ENCODE peak calls at places on chromosome 9, in seven cellular contexts. N is activated naive CD4-positive, alpha-beta T cell treated with anti-CD3 and anti-CD28 coated beads for 36 hours; K is hippocampal formation; D is thoracic aorta; B is naive B cell; W is hepatocyte; X is HTR-8/SVneo. O is an unnamed sample.

GRCh38 chr9:138123086-138123485 is 245.5 kb downstream of the CACNA1B start:
- DNase-seq in N (no peak), K (no peak), D (no peak), B (no peak), W (no peak), X (no peak), O (no peak)

GRCh38 chr9:114723926-114724325 is 41.9 kb upstream of the TEX48 start:
- DNase-seq in N (no peak), K (no peak), D (no peak), B (no peak), W (no peak), X (no peak), O (no peak)

GRCh38 chr9:116280529-116280928 is 126.9 kb downstream of the PAPPA start:
- DNase-seq in N (no peak), K (no peak), D (no peak), B (no peak), W (no peak), X (no peak), O (peak)

GRCh38 chr9:20315672-20316071 is 306.6 kb downstream of the MLLT3 start:
- DNase-seq in N (peak), K (no peak), D (no peak), B (no peak), W (peak), X (peak), O (peak)

GRCh38 chr9:73667749-73668148 is 516.1 kb downstream of the ANXA1 start:
- DNase-seq in N (no peak), K (no peak), D (no peak), B (no peak), W (no peak), X (no peak), O (no peak)

GRCh38 chr9:114619205-114619758 is 8.2 kb downstream of the TMEM268 start:
- DNase-seq in N (no peak), K (no peak), D (no peak), B (peak), W (no peak), X (no peak), O (no peak)

GRCh38 chr9:86703346-86703745 is 244.0 kb downstream of the GAS1 start:
- DNase-seq in N (no peak), K (no peak), D (no peak), B (no peak), W (no peak), X (no peak), O (no peak)

GRCh38 chr9:129263836-129264235 is 85.8 kb upstream of the IER5L start:
- DNase-seq in N (no peak), K (no peak), D (no peak), B (no peak), W (no peak), X (no peak), O (no peak)

GRCh38 chr9:4126996-4127395 is 172.9 kb downstream of the GLIS3 start:
- DNase-seq in N (no peak), K (no peak), D (no peak), B (no peak), W (no peak), X (no peak), O (no peak)

GRCh38 chr9:10050016-10050415 is 562.8 kb downstream of the PTPRD start:
- DNase-seq in N (no peak), K (no peak), D (no peak), B (no peak), W (no peak), X (no peak), O (no peak)

GRCh38 chr9:68876265-68876664 is 137.6 kb downstream of the PRKACG start:
- DNase-seq in N (no peak), K (no peak), D (no peak), B (no peak), W (no peak), X (no peak), O (no peak)

GRCh38 chr9:137387034-137387890 is 35.7 kb downstream of the EXD3 start:
- DNase-seq in N (peak), K (no peak), D (no peak), B (no peak), W (no peak), X (no peak), O (no peak)

GRCh38 chr9:105313238-105313637 is 68.8 kb downstream of the SLC44A1 start:
- DNase-seq in N (no peak), K (no peak), D (no peak), B (no peak), W (no peak), X (no peak), O (no peak)

GRCh38 chr9:126471084-126471611 is 142.6 kb upstream of the LMX1B start:
- DNase-seq in N (peak), K (no peak), D (peak), B (peak), W (no peak), X (no peak), O (no peak)

GRCh38 chr9:88310310-88310980 is 77.8 kb upstream of the SPIN1 start:
- DNase-seq in N (no peak), K (no peak), D (no peak), B (no peak), W (no peak), X (no peak), O (no peak)

O was measured in keratinocyte.